ENCODE peak calls at places on chromosomes 4 and X, in four cellular contexts. E is sigmoid colon, O is heart left ventricle, I is uterus. Y is an unnamed sample.

GRCh38 chrX:9522756-9523155 is 57.9 kb downstream of the TBL1X start:
- DNase-seq in E (no peak), O (no peak), I (no peak), Y (no peak)

GRCh38 chr4:1872918-1873269 is 1.7 kb downstream of the NSD2 start:
- DNase-seq in E (no peak), O (no peak), I (no peak), Y (no peak)

GRCh38 chr4:53563824-53564223 is 27.5 kb downstream of the LNX1 start:
- DNase-seq in E (no peak), O (no peak), I (no peak), Y (no peak)

GRCh38 chr4:153573881-153574807 is 108.0 kb downstream of the TMEM131L start:
- DNase-seq in E (peak; percentile 84), O (peak; percentile 65), I (peak; percentile 63), Y (peak; percentile 68)

GRCh38 chr4:54215379-54216072 is 13.6 kb upstream of the PDGFRA start:
- DNase-seq in E (no peak), O (no peak), I (no peak), Y (no peak)

GRCh38 chrX:27910412-27910811 is 70.8 kb downstream of the DCAF8L1 start:
- DNase-seq in E (no peak), O (no peak), I (no peak), Y (no peak)

GRCh38 chr4:72959411-72959810 is 110.1 kb downstream of the COX18 start:
- DNase-seq in E (no peak), O (no peak), I (no peak), Y (no peak)

GRCh38 chrX:20519826-20520225 is 253.1 kb upstream of the RPS6KA3 start:
- DNase-seq in E (no peak), O (no peak), I (no peak), Y (no peak)

GRCh38 chr4:117479673-117480072 is 394.3 kb upstream of the TRAM1L1 start:
- DNase-seq in E (no peak), O (no peak), I (no peak), Y (no peak)

GRCh38 chrX:153925739-153926593 is at the start of gene ARHGAP4:
- DNase-seq in E (no peak), O (no peak), I (no peak), Y (no peak)

GRCh38 chrX:154366666-154367055 is 7.8 kb downstream of the FLNA start:
- DNase-seq in E (no peak), O (no peak), I (no peak), Y (no peak)

GRCh38 chrX:127313638-127314037 is 494.1 kb downstream of the PRR32 start:
- DNase-seq in E (no peak), O (no peak), I (no peak), Y (no peak)

GRCh38 chr4:577499-578450 is 1.7 kb upstream of the TMEM271 start:
- DNase-seq in E (no peak), O (no peak), I (no peak), Y (no peak)

GRCh38 chrX:66328950-66329596 is 165.0 kb downstream of the HEPH start:
- DNase-seq in E (no peak), O (peak; percentile 28), I (no peak), Y (no peak)

GRCh38 chrX:101803451-101803850 is 128.4 kb downstream of the ZMAT1 start:
- DNase-seq in E (no peak), O (no peak), I (no peak), Y (no peak)

DNA sequence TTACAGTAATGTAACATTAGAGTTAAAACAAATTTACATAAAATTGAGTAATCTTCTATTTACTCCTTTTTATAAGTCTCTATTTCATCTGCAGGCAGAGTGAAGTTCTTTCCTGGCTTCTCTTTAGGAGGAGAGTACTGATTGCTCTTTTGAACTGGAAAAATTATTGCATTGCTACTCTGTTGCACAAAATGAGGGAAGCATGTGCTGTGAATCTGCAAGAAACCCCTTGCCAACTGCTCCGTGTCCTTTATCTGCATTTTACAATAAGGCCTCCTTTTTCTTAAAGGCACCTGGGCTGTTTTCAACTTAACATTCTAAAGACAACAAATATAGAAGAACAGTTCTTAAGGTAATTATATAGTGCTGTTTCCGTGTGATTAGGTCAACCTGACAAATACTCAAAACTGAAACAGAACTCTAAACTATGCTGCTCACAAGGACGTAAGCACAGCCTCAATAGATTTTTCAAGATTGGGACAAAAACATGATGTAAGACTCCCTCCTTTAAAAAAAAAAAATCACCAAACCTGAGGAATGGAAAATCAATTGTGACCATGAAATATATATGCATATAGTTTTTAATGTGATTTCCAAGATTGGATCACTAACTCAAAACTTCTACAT is 716.6 kb upstream of the INTU start:
- DNase-seq in E (no peak), O (no peak), I (no peak), Y (no peak)
- TF ChIP-seq POLR2A in E (no peak), O (no peak), I (no peak), Y (no peak)

GRCh38 chr4:4866124-4866832 is 6.8 kb downstream of the MSX1 start:
- DNase-seq in E (no peak), O (no peak), I (no peak), Y (no peak)
- H3K4me3 ChIP-seq in E (peak overlapping the region; percentile 27), O (peak overlapping the region; percentile 2), I (peak overlapping the region; percentile 13), Y (peak overlapping the region; percentile 2)

GRCh38 chr4:173518419-173519102 is 11.5 kb downstream of the HAND2 start:
- DNase-seq in E (peak; percentile 80), O (no peak), I (no peak), Y (peak; percentile 54)
- H3K27me3 ChIP-seq in E (no peaks in the 10 kb centered on the region), O (no peaks in the 10 kb centered on the region), I (no peaks in the 10 kb centered on the region), Y (no peaks in the 10 kb centered on the region)

GRCh38 chrX:1390621-1391369 is 1.1 kb downstream of the SLC25A6 start:
- DNase-seq in E (peak; percentile 62), O (peak; percentile 48), I (no peak), Y (peak; percentile 49)

GRCh38 chrX:1391370-1391706 is 575 bp downstream of the SLC25A6 start:
- DNase-seq in E (no peak), O (peak; percentile 98), I (no peak), Y (peak; percentile 96)

GRCh38 chrX:1391707-1392375 is at the start of gene SLC25A6:
- DNase-seq in E (peak; percentile 99), O (peak; percentile 100), I (peak; percentile 100), Y (peak; percentile 99)

GRCh38 chrX:1393871-1394615 is 2.1 kb upstream of the SLC25A6 start:
- DNase-seq in E (peak; percentile 58), O (peak; percentile 20), I (peak; percentile 10), Y (peak; percentile 30)

DNA sequence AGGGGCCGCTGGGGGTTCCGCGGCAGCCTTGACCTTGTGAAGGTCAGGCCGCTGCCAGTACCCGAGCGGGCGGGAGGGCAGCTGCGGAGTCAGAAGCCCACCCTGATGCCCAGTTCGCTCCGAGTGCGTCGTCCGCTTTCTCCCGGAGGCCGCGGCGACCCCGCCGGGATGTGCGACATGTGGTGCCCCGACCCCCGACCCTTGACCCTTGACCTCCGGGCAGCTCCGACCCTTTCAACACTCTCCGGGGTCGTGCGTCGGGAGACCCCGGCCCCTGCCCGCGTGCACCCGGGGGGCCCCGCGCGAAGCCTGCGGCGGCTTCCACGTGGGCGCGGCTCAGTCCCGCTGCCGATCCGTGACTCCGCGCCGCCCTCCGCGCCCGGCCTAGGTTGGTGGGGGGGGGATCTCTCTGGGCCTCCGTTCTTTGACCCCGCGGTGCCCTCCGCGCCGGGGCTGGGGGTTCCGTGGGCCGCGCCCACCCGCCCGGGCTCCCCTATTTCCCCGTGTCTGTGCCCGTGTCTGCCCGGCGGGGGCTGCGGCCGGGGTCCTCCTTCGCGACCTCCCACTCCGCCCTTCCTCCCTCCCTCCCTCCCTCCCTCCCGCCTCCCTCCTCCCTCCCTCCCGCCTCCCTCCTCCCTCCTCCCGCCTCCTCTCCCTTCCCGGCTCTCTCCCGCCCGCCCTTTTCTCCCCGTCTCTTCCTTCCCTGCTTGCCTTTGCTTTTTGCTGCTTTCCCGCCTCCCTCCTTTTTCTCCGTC is 640 bp upstream of the SLC25A6 start:
- DNase-seq in E (peak; percentile 91), O (no peak), I (no peak), Y (no peak)
- TF ChIP-seq POLR2A in E (no peak), O (no peak), I (no peak), Y (peak; percentile 49)

GRCh38 chrX:132853040-132853439 is 105.4 kb downstream of the HS6ST2 start:
- DNase-seq in E (no peak), O (no peak), I (no peak), Y (no peak)
- H3K4me3 ChIP-seq in E (no peak overlapping the region), O (no peak overlapping the region), I (no peak overlapping the region), Y (no peak overlapping the region)

DNA sequence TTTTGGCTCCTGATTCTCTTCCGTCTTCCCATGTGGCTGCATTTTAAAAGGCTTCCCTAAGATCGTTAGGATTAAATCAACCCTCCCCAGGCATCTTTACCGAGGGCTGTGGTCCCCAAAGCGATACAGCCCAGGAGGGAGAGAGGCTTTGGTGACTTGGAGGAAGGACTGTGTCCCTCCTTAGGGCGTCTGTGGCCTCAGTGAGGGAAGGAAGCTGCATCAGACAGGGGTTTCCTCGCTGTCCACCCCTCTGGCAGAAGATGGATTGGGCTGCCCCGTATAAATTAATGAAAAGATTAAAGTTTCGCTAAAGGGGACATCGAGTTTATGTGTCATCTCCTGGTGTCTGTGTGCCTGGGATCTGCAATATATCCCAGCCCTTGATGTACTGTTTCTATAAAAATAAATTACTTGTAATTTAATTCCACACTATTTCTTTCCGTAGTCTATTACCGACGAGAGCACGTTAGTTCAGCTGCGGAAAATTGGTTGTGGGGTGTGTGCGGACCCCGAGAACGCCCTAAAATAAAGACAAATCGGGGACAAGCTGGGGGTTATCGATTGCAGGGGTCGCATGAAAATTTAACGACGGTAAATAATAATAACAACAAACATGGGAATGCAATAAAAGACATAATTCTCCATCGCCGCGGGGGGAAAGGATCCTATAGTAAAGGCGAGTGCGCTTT is 6.5 kb downstream of the SHOX start:
- DNase-seq in E (no peak), O (no peak), I (no peak), Y (no peak)
- H3K27me3 ChIP-seq in E (peaks cover 92% of the 10 kb centered on the region), O (peaks cover 77% of the 10 kb centered on the region), I (no peaks in the 10 kb centered on the region), Y (no peaks in the 10 kb centered on the region)